ENCODE peak calls at places on chromosomes 13 and 19, in eight cellular contexts. F, C, V, K, T, A, X and W are unnamed samples.

GRCh38 chr13:79874396-79875360 is 393.7 kb downstream of the NDFIP2 start:
- DNase-seq in F (no peak), C (no peak), V (no peak), K (no peak), T (peak), A (no peak), X (no peak), W (no peak)

GRCh38 chr13:94168784-94169512 is 310.5 kb downstream of the DCT start:
- DNase-seq in F (no peak), C (no peak), V (peak), K (no peak), T (peak), A (no peak), X (no peak), W (no peak)

GRCh38 chr19:12163841-12164240 is 945 bp downstream of the ZNF136 start:
- DNase-seq in F (no peak), C (no peak), V (peak), K (no peak), T (peak), A (no peak), X (no peak), W (no peak)

GRCh38 chr19:37809366-37809765 is 30.0 kb upstream of the ZNF573 start:
- DNase-seq in F (no peak), C (no peak), V (no peak), K (no peak), T (no peak), A (no peak), X (no peak), W (no peak)

GRCh38 chr13:43057653-43058317 is 34.4 kb downstream of the DNAJC15 start:
- DNase-seq in F (no peak), C (no peak), V (peak), K (no peak), T (peak), A (peak), X (no peak), W (no peak)

GRCh38 chr13:92272177-92272576 is 873.8 kb downstream of the GPC5 start:
- DNase-seq in F (no peak), C (no peak), V (peak), K (no peak), T (no peak), A (no peak), X (no peak), W (no peak)

GRCh38 chr13:79525458-79525857 is 44.5 kb downstream of the NDFIP2 start:
- DNase-seq in F (no peak), C (no peak), V (no peak), K (no peak), T (no peak), A (peak), X (no peak), W (peak)

GRCh38 chr19:55441692-55442321 is 1.3 kb downstream of the SHISA7 start:
- DNase-seq in F (no peak), C (no peak), V (no peak), K (no peak), T (no peak), A (no peak), X (no peak), W (no peak)

GRCh38 chr13:113086991-113087922 is 18.3 kb upstream of the F7 start:
- DNase-seq in F (no peak), C (no peak), V (no peak), K (no peak), T (no peak), A (no peak), X (no peak), W (peak)

GRCh38 chr13:97018029-97018819 is 23.9 kb upstream of the OXGR1 start:
- DNase-seq in F (no peak), C (no peak), V (peak), K (peak), T (peak), A (peak), X (no peak), W (peak)

GRCh38 chr13:42266464-42266863 is 5.5 kb upstream of the AKAP11 start:
- DNase-seq in F (no peak), C (no peak), V (peak), K (no peak), T (peak), A (peak), X (no peak), W (no peak)

GRCh38 chr13:23723463-23723862 is 153.3 kb downstream of the TNFRSF19 start:
- DNase-seq in F (no peak), C (no peak), V (peak), K (no peak), T (peak), A (peak), X (no peak), W (no peak)

GRCh38 chr13:29418026-29418425 is 177.5 kb downstream of the SLC7A1 start:
- DNase-seq in F (no peak), C (no peak), V (no peak), K (no peak), T (no peak), A (no peak), X (no peak), W (no peak)

GRCh38 chr13:23081246-23081645 is 99.5 kb upstream of the SGCG start:
- DNase-seq in F (no peak), C (no peak), V (no peak), K (no peak), T (peak), A (no peak), X (no peak), W (no peak)